ENCODE peak calls at places on chromosome 4, in ten cellular contexts. E is effector CD8-positive, alpha-beta T cell; P is epithelial cell of esophagus; T is transverse colon; J is AG04449; D is stimulated activated naive B cell treated with anti-CD40 and anti-IgM and Interleukin-4, amounts not matched to agents 10 μg/mL and 1 μg/mL and 100 μg/mL, for 72 hours; Q is endothelial cell; G is endodermal cell; F is HEK293T; N is T-helper 17 cell. R is an unnamed sample.
A peak's percentile ranks its signal among the peaks of the same experiment; 100 is the strongest.

GRCh38 chr4:87270144-87270543 is 49.7 kb upstream of the KLHL8 start:
- DNase-seq in D (no peak), F (peak; percentile 60), N (no peak), P (peak; percentile 67), T (no peak), E (no peak), G (peak; percentile 54), J (peak; percentile 4), Q (peak; percentile 5), R (no peak)

GRCh38 chr4:190020790-190021717 is 6.0 kb downstream of the FRG2 start:
- DNase-seq in N (no peak), D (no peak), F (no peak), J (no peak), G (peak; percentile 88), E (no peak), T (peak; percentile 17), Q (peak; percentile 47), P (peak; percentile 63), R (peak; percentile 66)

GRCh38 chr4:1330761-1331590 is 16.0 kb upstream of the UVSSA start:
- DNase-seq in E (no peak), Q (no peak), F (no peak), P (no peak), G (no peak), J (no peak), T (no peak), N (peak; percentile 65), D (no peak), R (peak; percentile 43)

GRCh38 chr4:23455482-23455881 is 434.4 kb downstream of the PPARGC1A start:
- DNase-seq in E (no peak), T (no peak), G (peak; percentile 73), D (no peak), J (no peak), P (no peak), N (no peak), F (peak; percentile 5), Q (peak; percentile 7), R (no peak)

GRCh38 chr4:56863441-56864129 is 42.1 kb upstream of the SPINK2 start:
- DNase-seq in Q (no peak), N (no peak), F (no peak), E (no peak), T (no peak), D (peak; percentile 27), J (no peak), P (peak; percentile 50), G (no peak), R (no peak)

GRCh38 chr4:36111180-36111579 is 133.1 kb downstream of the ARAP2 start:
- DNase-seq in E (no peak), T (no peak), Q (no peak), N (no peak), J (no peak), D (no peak), F (no peak), P (no peak), G (no peak), R (no peak)

GRCh38 chr4:53558061-53558801 is 33.1 kb downstream of the LNX1 start:
- DNase-seq in F (no peak), G (peak; percentile 64), N (no peak), T (no peak), D (no peak), Q (no peak), P (peak; percentile 91), E (no peak), J (no peak), R (peak; percentile 60)

GRCh38 chr4:153594208-153594607 is 89.9 kb upstream of the TLR2 start:
- DNase-seq in F (no peak), G (no peak), J (peak; percentile 60), N (no peak), T (no peak), P (peak; percentile 39), D (no peak), Q (no peak), E (no peak), R (no peak)

GRCh38 chr4:104966349-104967033 is 180.2 kb upstream of the TET2 start:
- DNase-seq in F (no peak), N (no peak), P (peak; percentile 89), D (peak; percentile 46), G (no peak), E (no peak), J (no peak), Q (no peak), T (peak; percentile 31), R (no peak)

GRCh38 chr4:60396680-60397079 is 803.4 kb upstream of the ADGRL3 start:
- DNase-seq in Q (no peak), J (no peak), F (no peak), E (no peak), N (no peak), T (no peak), G (no peak), D (no peak), P (peak; percentile 47), R (no peak)

GRCh38 chr4:122765702-122766352 is 33.3 kb downstream of the BBS12 start:
- DNase-seq in F (no peak), Q (no peak), J (no peak), T (no peak), G (no peak), D (no peak), P (peak; percentile 81), E (no peak), N (no peak), R (no peak)

GRCh38 chr4:47462799-47463234 is 685 bp downstream of the COMMD8 start:
- DNase-seq in F (no peak), E (no peak), P (peak; percentile 27), Q (no peak), T (no peak), J (no peak), G (no peak), D (no peak), N (no peak), R (no peak)

GRCh38 chr4:88738714-88739366 is 41.2 kb upstream of the NAP1L5 start:
- DNase-seq in D (no peak), N (no peak), G (peak; percentile 72), J (no peak), T (no peak), Q (no peak), P (no peak), E (no peak), F (no peak), R (no peak)

GRCh38 chr4:131113273-131113672 is 2017.3 kb downstream of the C4orf33 start:
- DNase-seq in J (no peak), N (no peak), P (no peak), E (no peak), G (no peak), D (no peak), F (no peak), T (no peak), Q (no peak), R (no peak)

GRCh38 chr4:145635630-145636029 is 16.4 kb downstream of the MMAA start:
- DNase-seq in N (no peak), E (no peak), F (no peak), G (no peak), T (no peak), D (no peak), Q (no peak), J (no peak), P (no peak), R (no peak)

GRCh38 chr4:158131037-158131436 is 41.8 kb downstream of the GASK1B start:
- DNase-seq in J (no peak), N (no peak), T (no peak), D (no peak), Q (no peak), G (no peak), E (no peak), F (no peak), P (no peak), R (no peak)

GRCh38 chr4:186698525-186698924 is 25.1 kb downstream of the FAT1 start:
- DNase-seq in J (no peak), P (no peak), T (no peak), N (no peak), G (no peak), D (no peak), F (no peak), E (no peak), Q (no peak), R (no peak)

GRCh38 chr4:80322716-80323115 is 12.8 kb upstream of the CFAP299 start:
- DNase-seq in P (peak; percentile 79), J (no peak), D (no peak), G (peak; percentile 48), F (peak; percentile 9), E (no peak), N (no peak), Q (no peak), T (no peak), R (no peak)

GRCh38 chr4:1869530-1870327 is 1.5 kb upstream of the NSD2 start:
- DNase-seq in T (no peak), E (no peak), N (no peak), Q (no peak), F (no peak), J (no peak), D (no peak), P (no peak), G (no peak), R (peak; percentile 25)

GRCh38 chr4:137694138-137694537 is 161.8 kb upstream of the PCDH18 start:
- DNase-seq in F (no peak), D (no peak), J (peak; percentile 34), Q (no peak), E (no peak), T (no peak), G (no peak), P (no peak), N (no peak), R (peak; percentile 81)

GRCh38 chr4:177401658-177402273 is 40.5 kb downstream of the AGA start:
- DNase-seq in P (no peak), N (no peak), F (no peak), G (no peak), D (no peak), Q (no peak), T (no peak), E (no peak), J (no peak), R (no peak)

GRCh38 chr4:158538911-158539310 is 17.2 kb downstream of the RXFP1 start:
- DNase-seq in T (no peak), P (no peak), N (no peak), Q (no peak), J (no peak), D (no peak), F (no peak), G (no peak), E (no peak), R (no peak)

GRCh38 chr4:8556341-8557150 is 23.6 kb upstream of the GPR78 start:
- DNase-seq in T (no peak), Q (no peak), P (no peak), E (no peak), N (no peak), D (no peak), G (no peak), F (no peak), J (no peak), R (no peak)

GRCh38 chr4:98300706-98301105 is 39.5 kb downstream of the RAP1GDS1 start:
- DNase-seq in P (no peak), N (no peak), G (no peak), Q (no peak), D (no peak), F (no peak), J (no peak), E (no peak), T (no peak), R (no peak)

GRCh38 chr4:140116442-140117104 is 37.4 kb downstream of the MAML3 start:
- DNase-seq in N (no peak), T (no peak), G (no peak), E (no peak), J (no peak), Q (no peak), F (no peak), P (peak; percentile 70), D (no peak), R (no peak)

GRCh38 chr4:117577686-117578085 is 456.6 kb upstream of the NDST3 start:
- DNase-seq in D (no peak), N (no peak), F (no peak), T (no peak), Q (no peak), G (no peak), P (no peak), J (no peak), E (no peak), R (no peak)

GRCh38 chr4:15719506-15719905 is 16.6 kb downstream of the BST1 start:
- DNase-seq in E (no peak), D (no peak), T (no peak), Q (no peak), F (no peak), G (no peak), J (no peak), N (no peak), P (no peak), R (no peak)

GRCh38 chr4:7658297-7659204 is 223.8 kb upstream of the PSAPL1 start:
- DNase-seq in Q (no peak), D (no peak), T (no peak), E (no peak), P (no peak), G (no peak), J (peak; percentile 19), F (no peak), N (no peak), R (no peak)

R was measured in right cardiac atrium.